ENCODE peak calls at places on chromosomes 1 and 21, in eight cellular contexts. One of them, this sample, is unnamed. For H3K4me1, the result is how much of the 10 kb centered on the place peaks cover.

GRCh38 chr21:44813149-44813548 is 4.7 kb downstream of the SUMO3 start:
- DNase-seq in sigmoid colon: no peak
- DNase-seq in Panc1: no peak
- DNase-seq in CD8-positive, alpha-beta memory T cell: no peak
- DNase-seq in lower lobe of right lung: no peak
- DNase-seq in adrenal gland: no peak
- DNase-seq in cardiac muscle cell: no peak
- DNase-seq in iPS DF 6.9: no peak
- DNase-seq in this sample: no peak

GRCh38 chr1:203322480-203323179 is 17.3 kb downstream of the BTG2 start:
- DNase-seq in adrenal gland: no peak
- DNase-seq in sigmoid colon: peak
- DNase-seq in cardiac muscle cell: no peak
- DNase-seq in Panc1: no peak
- DNase-seq in CD8-positive, alpha-beta memory T cell: no peak
- DNase-seq in lower lobe of right lung: no peak
- DNase-seq in iPS DF 6.9: no peak
- DNase-seq in this sample: no peak

GRCh38 chr1:32684167-32684811 is 18.3 kb downstream of the SYNC start:
- DNase-seq in cardiac muscle cell: no peak
- DNase-seq in CD8-positive, alpha-beta memory T cell: no peak
- DNase-seq in adrenal gland: peak
- DNase-seq in Panc1: no peak
- DNase-seq in sigmoid colon: peak
- DNase-seq in lower lobe of right lung: no peak
- DNase-seq in iPS DF 6.9: no peak
- DNase-seq in this sample: no peak

GRCh38 chr1:28329395-28330153 is 734 bp downstream of the MED18 start:
- DNase-seq in CD8-positive, alpha-beta memory T cell: no peak
- DNase-seq in lower lobe of right lung: peak
- DNase-seq in iPS DF 6.9: no peak
- DNase-seq in sigmoid colon: peak
- DNase-seq in cardiac muscle cell: peak
- DNase-seq in adrenal gland: peak
- DNase-seq in Panc1: no peak
- DNase-seq in this sample: peak

GRCh38 chr1:2966940-2967725 is 54.1 kb upstream of the ACTRT2 start:
- DNase-seq in iPS DF 6.9: no peak
- DNase-seq in cardiac muscle cell: no peak
- DNase-seq in adrenal gland: no peak
- DNase-seq in Panc1: no peak
- DNase-seq in CD8-positive, alpha-beta memory T cell: no peak
- DNase-seq in sigmoid colon: peak
- DNase-seq in lower lobe of right lung: no peak
- DNase-seq in this sample: no peak

GRCh38 chr1:232470711-232471110 is 159.2 kb downstream of the SIPA1L2 start:
- DNase-seq in CD8-positive, alpha-beta memory T cell: no peak
- DNase-seq in lower lobe of right lung: no peak
- DNase-seq in Panc1: no peak
- DNase-seq in cardiac muscle cell: no peak
- DNase-seq in iPS DF 6.9: no peak
- DNase-seq in adrenal gland: no peak
- DNase-seq in sigmoid colon: no peak
- DNase-seq in this sample: no peak

GRCh38 chr1:204858381-204858821 is 12.3 kb upstream of the NFASC start:
- DNase-seq in iPS DF 6.9: no peak
- DNase-seq in adrenal gland: no peak
- DNase-seq in lower lobe of right lung: no peak
- DNase-seq in CD8-positive, alpha-beta memory T cell: no peak
- DNase-seq in Panc1: no peak
- DNase-seq in cardiac muscle cell: no peak
- DNase-seq in sigmoid colon: no peak
- DNase-seq in this sample: no peak

GRCh38 chr1:163399976-163400375 is 78.2 kb downstream of the NUF2 start:
- DNase-seq in cardiac muscle cell: no peak
- DNase-seq in Panc1: no peak
- DNase-seq in CD8-positive, alpha-beta memory T cell: no peak
- DNase-seq in adrenal gland: no peak
- DNase-seq in lower lobe of right lung: no peak
- DNase-seq in iPS DF 6.9: peak
- DNase-seq in sigmoid colon: no peak
- DNase-seq in this sample: no peak

GRCh38 chr1:178506669-178507068 is 6.2 kb upstream of the TEX35 start:
- DNase-seq in iPS DF 6.9: no peak
- DNase-seq in Panc1: no peak
- DNase-seq in CD8-positive, alpha-beta memory T cell: no peak
- DNase-seq in lower lobe of right lung: no peak
- DNase-seq in adrenal gland: no peak
- DNase-seq in cardiac muscle cell: peak
- DNase-seq in sigmoid colon: no peak
- DNase-seq in this sample: no peak

GRCh38 chr1:69693921-69694320 is 126.2 kb downstream of the LRRC7 start:
- DNase-seq in CD8-positive, alpha-beta memory T cell: no peak
- DNase-seq in adrenal gland: no peak
- DNase-seq in cardiac muscle cell: no peak
- DNase-seq in sigmoid colon: no peak
- DNase-seq in Panc1: no peak
- DNase-seq in lower lobe of right lung: no peak
- DNase-seq in iPS DF 6.9: no peak
- DNase-seq in this sample: no peak

GRCh38 chr1:27299385-27300252 is 22.3 kb upstream of the TMEM222 start:
- DNase-seq in sigmoid colon: peak
- DNase-seq in CD8-positive, alpha-beta memory T cell: no peak
- DNase-seq in cardiac muscle cell: peak
- DNase-seq in Panc1: no peak
- DNase-seq in adrenal gland: peak
- DNase-seq in lower lobe of right lung: peak
- DNase-seq in iPS DF 6.9: no peak
- DNase-seq in this sample: peak

GRCh38 chr21:16797530-16797929 is 715.3 kb upstream of the CXADR start:
- DNase-seq in adrenal gland: no peak
- DNase-seq in CD8-positive, alpha-beta memory T cell: no peak
- DNase-seq in iPS DF 6.9: no peak
- DNase-seq in cardiac muscle cell: no peak
- DNase-seq in sigmoid colon: no peak
- DNase-seq in Panc1: no peak
- DNase-seq in lower lobe of right lung: no peak
- DNase-seq in this sample: no peak

GRCh38 chr1:10928654-10929053 is 83.8 kb upstream of the TARDBP start:
- DNase-seq in cardiac muscle cell: no peak
- DNase-seq in adrenal gland: no peak
- DNase-seq in Panc1: no peak
- DNase-seq in sigmoid colon: no peak
- DNase-seq in lower lobe of right lung: no peak
- DNase-seq in iPS DF 6.9: no peak
- DNase-seq in CD8-positive, alpha-beta memory T cell: no peak
- DNase-seq in this sample: no peak

GRCh38 chr21:29192999-29193563 is 62.6 kb downstream of the MAP3K7CL start:
- DNase-seq in CD8-positive, alpha-beta memory T cell: no peak
- DNase-seq in Panc1: no peak
- DNase-seq in iPS DF 6.9: no peak
- DNase-seq in lower lobe of right lung: no peak
- DNase-seq in sigmoid colon: no peak
- DNase-seq in adrenal gland: no peak
- DNase-seq in cardiac muscle cell: no peak
- DNase-seq in this sample: no peak
- H3K4me1 ChIP-seq in CD8-positive, alpha-beta memory T cell: under half
- H3K4me1 ChIP-seq in Panc1: under half
- H3K4me1 ChIP-seq in iPS DF 6.9: under half
- H3K4me1 ChIP-seq in lower lobe of right lung: under half
- H3K4me1 ChIP-seq in sigmoid colon: under half
- H3K4me1 ChIP-seq in adrenal gland: under half
- H3K4me1 ChIP-seq in cardiac muscle cell: under half
- H3K4me1 ChIP-seq in this sample: under half

GRCh38 chr1:211825990-211826389 is 4.6 kb downstream of the LPGAT1 start:
- DNase-seq in iPS DF 6.9: no peak
- DNase-seq in adrenal gland: no peak
- DNase-seq in cardiac muscle cell: no peak
- DNase-seq in Panc1: no peak
- DNase-seq in lower lobe of right lung: no peak
- DNase-seq in CD8-positive, alpha-beta memory T cell: no peak
- DNase-seq in sigmoid colon: no peak
- DNase-seq in this sample: no peak

GRCh38 chr1:211829343-211830054 is 1.1 kb downstream of the LPGAT1 start:
- DNase-seq in cardiac muscle cell: peak
- DNase-seq in sigmoid colon: peak
- DNase-seq in CD8-positive, alpha-beta memory T cell: no peak
- DNase-seq in lower lobe of right lung: no peak
- DNase-seq in Panc1: no peak
- DNase-seq in adrenal gland: peak
- DNase-seq in iPS DF 6.9: peak
- DNase-seq in this sample: peak

GRCh38 chr1:211830330-211831142 is at the start of gene LPGAT1:
- DNase-seq in lower lobe of right lung: peak
- DNase-seq in adrenal gland: peak
- DNase-seq in cardiac muscle cell: peak
- DNase-seq in sigmoid colon: peak
- DNase-seq in CD8-positive, alpha-beta memory T cell: peak
- DNase-seq in Panc1: no peak
- DNase-seq in iPS DF 6.9: no peak
- DNase-seq in this sample: peak

GRCh38 chr1:211830055-211830329 is 571 bp downstream of the LPGAT1 start:
- DNase-seq in lower lobe of right lung: no peak
- DNase-seq in Panc1: no peak
- DNase-seq in iPS DF 6.9: no peak
- DNase-seq in cardiac muscle cell: no peak
- DNase-seq in CD8-positive, alpha-beta memory T cell: peak
- DNase-seq in adrenal gland: no peak
- DNase-seq in sigmoid colon: no peak
- DNase-seq in this sample: no peak

DNA sequence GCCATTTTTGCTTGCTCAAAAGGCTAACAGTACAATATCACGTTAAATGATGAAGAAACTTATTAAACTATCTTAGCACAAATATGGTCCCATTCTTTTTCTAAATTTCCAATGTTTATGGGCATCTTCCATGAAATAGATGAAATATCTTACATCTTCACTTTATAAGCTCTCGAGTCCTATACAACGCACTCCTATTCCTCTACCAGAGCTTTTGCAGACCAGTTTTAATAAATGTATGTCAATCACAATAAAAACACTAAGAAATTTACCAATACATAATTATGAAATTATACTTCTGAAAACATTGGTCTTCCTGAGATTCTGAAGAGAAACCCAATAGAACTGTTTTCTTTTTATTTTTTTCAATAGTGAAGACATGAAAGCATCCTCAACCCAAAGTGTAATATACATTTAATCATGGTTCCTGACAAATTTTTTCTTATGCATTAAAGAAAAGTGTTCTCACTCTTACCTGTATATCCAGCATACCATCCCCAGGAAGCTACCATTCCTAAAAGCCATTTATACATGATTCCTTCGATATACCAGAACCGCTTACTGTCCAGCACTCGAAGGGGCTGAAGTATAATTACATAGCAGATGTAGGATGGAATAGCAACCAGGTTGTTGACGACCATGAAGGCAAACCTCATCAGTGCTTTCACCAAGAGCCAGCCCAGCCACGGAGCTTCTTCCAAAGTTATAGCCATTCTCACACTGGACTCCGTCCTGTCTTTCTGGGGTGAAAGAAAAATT is 1.8 kb downstream of the LPGAT1 start:
- DNase-seq in iPS DF 6.9: no peak
- DNase-seq in lower lobe of right lung: no peak
- DNase-seq in Panc1: no peak
- DNase-seq in cardiac muscle cell: no peak
- DNase-seq in CD8-positive, alpha-beta memory T cell: no peak
- DNase-seq in adrenal gland: no peak
- DNase-seq in sigmoid colon: no peak
- DNase-seq in this sample: no peak
- H3K4me3 ChIP-seq in iPS DF 6.9: no peak
- H3K4me3 ChIP-seq in lower lobe of right lung: peak
- H3K4me3 ChIP-seq in Panc1: peak
- H3K4me3 ChIP-seq in cardiac muscle cell: peak
- H3K4me3 ChIP-seq in CD8-positive, alpha-beta memory T cell: no peak
- H3K4me3 ChIP-seq in adrenal gland: no peak
- H3K4me3 ChIP-seq in sigmoid colon: peak
- H3K4me3 ChIP-seq in this sample: peak

DNA sequence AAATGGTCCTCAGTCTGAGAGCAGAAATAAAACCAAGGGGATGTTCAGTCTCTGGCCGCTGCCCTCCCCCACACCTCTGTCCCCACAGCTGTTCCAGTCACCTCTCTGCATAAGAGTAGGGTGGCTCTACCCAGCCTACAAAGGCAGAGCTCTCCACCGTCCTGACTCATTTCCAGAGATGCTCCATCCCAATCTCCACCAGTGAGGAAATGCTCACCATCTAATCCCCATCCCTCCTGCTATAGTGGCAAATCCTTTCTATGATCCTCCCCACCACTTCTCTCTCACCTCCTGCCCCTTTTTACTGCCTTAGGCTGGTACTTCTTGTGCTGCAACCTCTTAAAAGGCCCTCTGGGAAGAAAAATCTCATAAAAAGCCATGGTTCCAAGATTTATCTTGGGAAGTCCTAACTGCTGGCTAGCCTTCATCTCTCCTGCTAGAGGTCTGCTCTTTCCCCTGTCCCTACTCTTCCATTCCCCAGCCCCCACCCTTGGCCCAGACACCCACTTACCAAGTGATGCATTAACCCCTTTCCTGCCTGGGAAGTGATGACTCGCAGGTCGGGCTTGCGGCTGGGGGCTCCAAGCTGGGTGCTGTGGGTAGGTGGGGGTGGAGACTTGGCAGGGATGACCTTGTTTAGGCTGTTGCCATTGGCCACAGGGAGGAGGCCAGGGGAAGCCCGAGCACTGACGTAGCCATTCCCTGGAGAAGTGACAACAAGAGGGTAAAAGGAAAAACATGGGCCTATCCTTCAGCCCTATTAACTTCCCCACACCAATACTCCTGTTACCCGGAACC is 23.9 kb downstream of the MEF2D start:
- DNase-seq in cardiac muscle cell: no peak
- DNase-seq in Panc1: no peak
- DNase-seq in CD8-positive, alpha-beta memory T cell: no peak
- DNase-seq in adrenal gland: no peak
- DNase-seq in iPS DF 6.9: no peak
- DNase-seq in sigmoid colon: peak
- DNase-seq in lower lobe of right lung: no peak
- DNase-seq in this sample: peak
- H3K4me1 ChIP-seq in cardiac muscle cell: under half
- H3K4me1 ChIP-seq in Panc1: under half
- H3K4me1 ChIP-seq in CD8-positive, alpha-beta memory T cell: under half
- H3K4me1 ChIP-seq in adrenal gland: under half
- H3K4me1 ChIP-seq in iPS DF 6.9: under half
- H3K4me1 ChIP-seq in sigmoid colon: half or more
- H3K4me1 ChIP-seq in lower lobe of right lung: under half
- H3K4me1 ChIP-seq in this sample: half or more

DNA sequence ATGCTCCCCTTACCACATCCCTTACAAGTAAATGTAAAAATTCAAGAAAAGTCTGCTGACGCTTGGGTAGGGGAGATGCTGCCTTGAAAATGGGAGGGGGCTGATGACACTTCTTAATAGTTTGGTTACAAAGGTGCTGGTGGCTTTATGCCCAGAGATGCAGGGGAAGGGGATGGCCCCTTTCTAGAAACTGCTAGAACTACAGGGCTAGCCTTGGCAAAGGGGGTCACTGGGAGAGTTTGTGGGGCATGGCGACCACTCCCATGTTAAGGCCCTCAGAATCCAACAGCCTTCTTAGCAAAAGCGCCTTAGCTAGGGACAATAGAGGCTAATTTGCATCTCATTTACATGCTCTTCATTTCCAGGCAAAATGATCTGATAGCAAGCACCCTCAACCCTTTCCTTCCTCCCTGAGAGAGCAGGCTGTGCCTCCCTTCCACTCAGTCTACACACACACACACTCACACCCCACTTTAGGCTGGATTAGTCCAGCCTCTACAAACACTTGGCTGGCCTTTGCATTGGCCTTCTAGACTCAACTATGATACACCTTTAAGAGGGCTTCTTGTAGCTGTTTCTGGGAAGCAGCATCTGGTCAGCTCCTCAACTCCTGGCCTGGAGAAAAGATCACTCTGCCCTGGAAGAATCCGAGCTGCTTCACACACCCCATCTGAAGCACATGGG is 1.8 kb downstream of the SEMA6C start:
- DNase-seq in adrenal gland: no peak
- DNase-seq in sigmoid colon: no peak
- DNase-seq in lower lobe of right lung: no peak
- DNase-seq in CD8-positive, alpha-beta memory T cell: no peak
- DNase-seq in Panc1: no peak
- DNase-seq in cardiac muscle cell: peak
- DNase-seq in iPS DF 6.9: no peak
- DNase-seq in this sample: no peak
- H3K4me3 ChIP-seq in adrenal gland: no peak
- H3K4me3 ChIP-seq in sigmoid colon: peak
- H3K4me3 ChIP-seq in lower lobe of right lung: peak
- H3K4me3 ChIP-seq in CD8-positive, alpha-beta memory T cell: no peak
- H3K4me3 ChIP-seq in Panc1: no peak
- H3K4me3 ChIP-seq in cardiac muscle cell: peak
- H3K4me3 ChIP-seq in iPS DF 6.9: no peak
- H3K4me3 ChIP-seq in this sample: peak

This sample was measured in psoas muscle.